ENCODE peak calls at places on chromosomes 6 and 20, in four cellular contexts. N, P, E and B are unnamed samples. For H3K4me1, the result is how much of the 10 kb centered on the place peaks cover.

GRCh38 chr6:130947464-130947863 is 115.6 kb downstream of the EPB41L2 start:
- DNase-seq in N (no peak), P (no peak), E (no peak), B (no peak)

GRCh38 chr6:147246853-147247635 is 42.8 kb downstream of the STXBP5 start:
- DNase-seq in N (no peak), P (peak), E (no peak), B (no peak)

GRCh38 chr20:49945306-49945700 is 9.1 kb downstream of the RNF114 start:
- DNase-seq in N (no peak), P (no peak), E (no peak), B (no peak)

GRCh38 chr20:5181955-5182354 is 55.1 kb downstream of the CDS2 start:
- DNase-seq in N (no peak), P (peak), E (no peak), B (no peak)

GRCh38 chr20:12153616-12154015 is 235.9 kb downstream of the BTBD3 start:
- DNase-seq in N (no peak), P (peak), E (no peak), B (no peak)

GRCh38 chr6:167937948-167938911 is 59.2 kb upstream of the KIF25 start:
- DNase-seq in N (no peak), P (no peak), E (no peak), B (no peak)

GRCh38 chr6:139337830-139338229 is 36.6 kb downstream of the CITED2 start:
- DNase-seq in N (peak), P (no peak), E (no peak), B (peak)

GRCh38 chr20:53639128-53639527 is 45.5 kb upstream of the ZNF217 start:
- DNase-seq in N (no peak), P (no peak), E (no peak), B (no peak)

GRCh38 chr6:42038811-42039408 is 11.4 kb upstream of the TAF8 start:
- DNase-seq in N (no peak), P (peak), E (no peak), B (no peak)

GRCh38 chr20:57579898-57580447 is 19.1 kb downstream of the PCK1 start:
- DNase-seq in N (no peak), P (peak), E (no peak), B (no peak)

GRCh38 chr20:59157961-59158541 is 5.6 kb upstream of the ZNF831 start:
- DNase-seq in N (no peak), P (no peak), E (no peak), B (no peak)

GRCh38 chr6:9272671-9273070 is 837.3 kb upstream of the SLC35B3 start:
- DNase-seq in N (no peak), P (no peak), E (no peak), B (no peak)

GRCh38 chr6:165049362-165049761 is 260.0 kb downstream of the C6orf118 start:
- DNase-seq in N (no peak), P (peak), E (peak), B (no peak)

DNA sequence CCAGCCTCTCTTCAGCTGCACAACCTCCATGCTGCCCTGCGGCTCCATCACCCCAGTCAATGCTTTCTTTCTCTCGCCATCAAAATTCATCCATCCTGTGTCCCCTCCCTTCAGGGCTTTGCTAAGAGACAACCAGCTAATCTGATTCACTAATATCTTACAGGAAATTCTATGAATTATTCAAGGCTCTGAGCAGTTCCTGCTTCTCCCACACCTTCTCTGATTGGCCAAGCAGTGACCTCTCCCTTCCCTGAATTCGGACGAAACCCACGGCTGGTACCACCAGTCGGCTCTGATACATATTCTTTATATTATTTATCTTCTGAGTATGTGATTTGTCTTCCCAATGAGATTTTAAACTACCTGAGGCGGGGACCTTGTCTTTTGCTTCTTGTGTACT is 13.9 kb downstream of the ITPR3 start:
- DNase-seq in N (no peak), P (no peak), E (no peak), B (no peak)
- H3K4me1 ChIP-seq in N (under half), P (under half), E (under half), B (under half)

GRCh38 chr20:3580412-3580811 is 82.8 kb downstream of the GFRA4 start:
- DNase-seq in N (no peak), P (no peak), E (no peak), B (no peak)
- TF ChIP-seq CTCF in N (no peak), P (no peak), E (no peak), B (no peak)

GRCh38 chr6:52518279-52518944 is 58.4 kb downstream of the TRAM2 start:
- DNase-seq in N (no peak), P (no peak), E (no peak), B (no peak)
- H3K27ac ChIP-seq in N (peak), P (peak), E (peak), B (peak)

GRCh38 chr6:53831081-53831839 is 36.5 kb downstream of the LRRC1 start:
- DNase-seq in N (no peak), P (no peak), E (no peak), B (no peak)

GRCh38 chr6:53833147-53833546 is 38.3 kb downstream of the LRRC1 start:
- DNase-seq in N (no peak), P (peak), E (no peak), B (no peak)

GRCh38 chr6:53834134-53834533 is 39.3 kb downstream of the LRRC1 start:
- DNase-seq in N (no peak), P (no peak), E (no peak), B (no peak)

GRCh38 chr6:53830356-53830755 is 35.6 kb downstream of the LRRC1 start:
- DNase-seq in N (no peak), P (no peak), E (no peak), B (no peak)

DNA sequence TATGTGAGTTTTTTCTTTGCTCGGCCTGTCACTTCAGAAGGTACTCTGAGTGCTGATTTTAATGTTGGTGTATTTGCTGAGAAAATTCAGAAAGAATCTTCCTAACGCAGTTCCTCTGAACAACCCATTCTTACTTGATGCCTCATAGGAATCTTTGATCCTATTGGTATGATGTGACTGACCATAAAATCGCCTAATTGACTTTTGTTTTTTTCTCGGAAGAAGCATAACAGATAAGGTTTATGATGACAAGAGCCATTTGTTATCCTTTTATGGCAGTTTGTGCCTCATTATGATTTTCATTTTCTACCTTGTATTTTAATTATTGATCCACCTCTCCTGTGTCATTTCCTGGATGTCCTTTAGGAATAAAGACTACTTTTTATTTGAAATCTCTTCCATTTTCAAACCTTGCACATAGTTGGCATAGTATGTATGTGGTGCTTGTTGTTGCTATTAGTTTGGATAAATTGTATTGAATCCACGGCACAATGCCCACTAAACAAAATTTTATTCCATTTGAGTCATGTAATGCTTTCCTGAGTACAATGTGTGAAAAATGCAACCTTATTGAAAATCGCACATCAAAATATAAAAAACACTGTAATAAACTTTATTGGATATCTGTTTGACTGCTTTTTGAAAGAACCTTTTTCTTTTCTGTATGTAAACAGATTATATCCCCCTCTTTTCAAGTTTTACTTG is 37.3 kb downstream of the LRRC1 start:
- DNase-seq in N (no peak), P (peak), E (no peak), B (no peak)
- H3K4me1 ChIP-seq in N (under half), P (under half), E (under half), B (under half)

GRCh38 chr6:63689421-63689820 is 53.8 kb downstream of the PHF3 start:
- DNase-seq in N (no peak), P (no peak), E (no peak), B (no peak)
- TF ChIP-seq CTCF in N (no peak), P (no peak), E (no peak), B (no peak)

GRCh38 chr20:15235799-15236198 is 898.4 kb upstream of the FLRT3 start:
- DNase-seq in N (no peak), P (no peak), E (no peak), B (no peak)
- H3K27ac ChIP-seq in N (no peak), P (no peak), E (no peak), B (no peak)

GRCh38 chr6:1609662-1610496 is at the start of gene FOXC1:
- DNase-seq in N (peak), P (peak), E (peak), B (peak)
- H3K4me1 ChIP-seq in N (under half), P (under half), E (under half), B (under half)